ENCODE peak calls at places on chromosomes 5 and 9, in six cellular contexts. J is HCT116, H is HepG2, X is GM12878, N is SK-N-SH, E is H1. P is an unnamed sample.

GRCh38 chr5:95020382-95020781 is 264.5 kb downstream of the MCTP1 start:
- DNase-seq in J (no peak), H (no peak), X (no peak), N (no peak), E (no peak), P (no peak)

GRCh38 chr9:89038354-89039091 is 47.3 kb downstream of the S1PR3 start:
- DNase-seq in J (no peak), H (no peak), X (no peak), N (no peak), E (no peak), P (peak; percentile 16)

GRCh38 chr5:148781771-148782170 is 44.6 kb upstream of the ADRB2 start:
- DNase-seq in J (no peak), H (no peak), X (no peak), N (no peak), E (no peak), P (no peak)

GRCh38 chr5:43244823-43245565 is 53.0 kb downstream of the NIM1K start:
- DNase-seq in J (no peak), H (no peak), X (peak; percentile 57), N (no peak), E (no peak), P (no peak)

GRCh38 chr9:137057545-137057944 is 3.7 kb upstream of the ENTPD2 start:
- DNase-seq in J (no peak), H (no peak), X (no peak), N (no peak), E (no peak), P (no peak)

GRCh38 chr5:54718647-54719046 is 201.1 kb downstream of the SNX18 start:
- DNase-seq in J (no peak), H (no peak), X (no peak), N (no peak), E (no peak), P (no peak)

GRCh38 chr5:8843766-8844165 is 702.1 kb downstream of the SEMA5A start:
- DNase-seq in J (no peak), H (no peak), X (no peak), N (no peak), E (no peak), P (no peak)

GRCh38 chr5:53936481-53937352 is 373.7 kb downstream of the ARL15 start:
- DNase-seq in J (no peak), H (no peak), X (no peak), N (peak; percentile 9), E (no peak), P (no peak)

GRCh38 chr5:152412129-152412528 is 7.0 kb upstream of the NMUR2 start:
- DNase-seq in J (no peak), H (no peak), X (no peak), N (no peak), E (no peak), P (no peak)

GRCh38 chr9:115650768-115651167 is 502.8 kb upstream of the PAPPA start:
- DNase-seq in J (no peak), H (no peak), X (no peak), N (no peak), E (no peak), P (no peak)

GRCh38 chr5:84816746-84817547 is 432.3 kb upstream of the EDIL3 start:
- DNase-seq in J (no peak), H (no peak), X (no peak), N (no peak), E (no peak), P (no peak)

GRCh38 chr9:97475079-97475478 is 26.4 kb upstream of the TMOD1 start:
- DNase-seq in J (no peak), H (no peak), X (no peak), N (no peak), E (no peak), P (no peak)

GRCh38 chr9:131885144-131885609 is 145.3 kb upstream of the RAPGEF1 start:
- DNase-seq in J (no peak), H (no peak), X (no peak), N (peak; percentile 84), E (no peak), P (no peak)

GRCh38 chr9:79664375-79664825 is 92.6 kb downstream of the TLE4 start:
- DNase-seq in J (no peak), H (no peak), X (no peak), N (no peak), E (no peak), P (no peak)

GRCh38 chr9:92265159-92265558 is 28.3 kb downstream of the IARS1 start:
- DNase-seq in J (no peak), H (no peak), X (no peak), N (no peak), E (no peak), P (no peak)

GRCh38 chr9:19992556-19992955 is 203.7 kb upstream of the SLC24A2 start:
- DNase-seq in J (no peak), H (no peak), X (no peak), N (no peak), E (no peak), P (no peak)

GRCh38 chr9:106800691-106801090 is 62.3 kb upstream of the ZNF462 start:
- DNase-seq in J (no peak), H (no peak), X (no peak), N (no peak), E (no peak), P (no peak)

GRCh38 chr9:37031902-37032301 is 2.2 kb downstream of the PAX5 start:
- DNase-seq in J (no peak), H (no peak), X (no peak), N (no peak), E (no peak), P (no peak)

GRCh38 chr5:74015716-74016115 is 389.7 kb downstream of the ARHGEF28 start:
- DNase-seq in J (no peak), H (no peak), X (no peak), N (no peak), E (no peak), P (no peak)

GRCh38 chr5:150144211-150144801 is 11.3 kb downstream of the PDGFRB start:
- DNase-seq in J (no peak), H (no peak), X (no peak), N (peak; percentile 80), E (no peak), P (no peak)

GRCh38 chr5:68406344-68406743 is 190.8 kb downstream of the PIK3R1 start:
- DNase-seq in J (no peak), H (no peak), X (no peak), N (no peak), E (no peak), P (no peak)

GRCh38 chr9:70502690-70503089 is 88.2 kb upstream of the KLF9 start:
- DNase-seq in J (no peak), H (no peak), X (no peak), N (no peak), E (no peak), P (no peak)

GRCh38 chr5:56088967-56089829 is 94.4 kb upstream of the IL6ST start:
- DNase-seq in J (no peak), H (peak; percentile 65), X (peak; percentile 74), N (no peak), E (no peak), P (no peak)

GRCh38 chr9:117825609-117826347 is 121.6 kb downstream of the TLR4 start:
- DNase-seq in J (no peak), H (no peak), X (peak; percentile 40), N (no peak), E (no peak), P (no peak)

GRCh38 chr5:139850423-139851016 is 54.9 kb downstream of the PSD2 start:
- DNase-seq in J (no peak), H (no peak), X (no peak), N (no peak), E (no peak), P (no peak)

GRCh38 chr9:126377521-126377920 is 50.9 kb downstream of the MVB12B start:
- DNase-seq in J (no peak), H (no peak), X (no peak), N (no peak), E (no peak), P (no peak)

GRCh38 chr5:153965102-153965645 is 73.5 kb downstream of the FAM114A2 start:
- DNase-seq in J (peak; percentile 32), H (peak; percentile 55), X (peak; percentile 13), N (peak; percentile 77), E (no peak), P (peak; percentile 80)

GRCh38 chr5:74516217-74516636 is 124.3 kb downstream of the ENC1 start:
- DNase-seq in J (no peak), H (peak; percentile 61), X (no peak), N (no peak), E (peak; percentile 34), P (no peak)

GRCh38 chr9:128987800-128988199 is 40.3 kb downstream of the NUP188 start:
- DNase-seq in J (no peak), H (no peak), X (no peak), N (no peak), E (no peak), P (no peak)

GRCh38 chr5:134530375-134531077 is 5.1 kb downstream of the JADE2 start:
- DNase-seq in J (no peak), H (no peak), X (no peak), N (no peak), E (no peak), P (no peak)
- TF ChIP-seq JUND in J (no peak), H (no peak), X (no peak), N (no peak), E (no peak), P (no peak)

GRCh38 chr9:87167616-87168015 is 220.3 kb upstream of the GAS1 start:
- DNase-seq in J (no peak), H (no peak), X (no peak), N (no peak), E (no peak), P (no peak)
- TF ChIP-seq JUND in J (no peak), H (no peak), X (no peak), N (no peak), E (no peak), P (no peak)

DNA sequence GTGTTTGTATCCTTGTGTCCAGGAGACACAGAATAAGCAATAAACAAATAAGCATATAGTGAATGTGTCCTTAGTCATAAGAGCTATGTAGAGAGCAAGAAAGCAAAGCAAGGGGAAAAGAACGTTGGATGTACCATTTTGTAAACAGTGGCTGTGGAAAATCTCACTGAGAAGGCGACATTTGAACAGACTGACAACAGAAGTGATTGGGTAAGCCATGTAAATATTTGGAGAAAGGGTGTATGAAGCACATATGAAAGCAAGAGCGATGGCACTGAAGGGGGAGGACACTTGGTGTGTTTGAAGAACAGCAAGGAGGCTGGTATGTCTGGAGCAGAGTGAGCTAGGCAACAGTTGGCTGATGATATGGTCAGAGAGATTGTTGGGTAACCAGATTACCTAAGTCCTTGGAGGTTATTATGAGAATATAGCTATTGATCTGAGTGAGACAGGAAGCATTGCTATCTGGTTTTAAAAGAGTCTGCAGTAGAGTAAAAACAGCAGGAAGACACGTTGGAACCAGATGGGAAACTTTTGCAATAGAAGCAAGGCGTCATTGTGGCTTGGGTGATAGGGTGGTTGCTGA is 115.5 kb upstream of the IL7R start:
- DNase-seq in J (no peak), H (peak; percentile 81), X (no peak), N (no peak), E (no peak), P (no peak)
- TF ChIP-seq JUND in J (no peak), H (no peak), X (no peak), N (no peak), E (no peak), P (no peak)

GRCh38 chr5:38323645-38324295 is 65.4 kb downstream of the EGFLAM start:
- DNase-seq in J (no peak), H (no peak), X (no peak), N (no peak), E (no peak), P (no peak)
- TF ChIP-seq JUND in J (no peak), H (no peak), X (no peak), N (no peak), E (no peak), P (no peak)